ENCODE peak calls at places on chromosomes 7 and 10, in eight cellular contexts. L, B, W, A, R, Z, N and O are unnamed samples.
A peak's percentile ranks its signal among the peaks of the same experiment; 100 is the strongest.

GRCh38 chr10:3264178-3264867 is 91.7 kb upstream of the PITRM1 start:
- DNase-seq in R (no peak), Z (no peak), L (no peak), B (no peak), A (peak; percentile 21), W (no peak), N (peak; percentile 61), O (no peak)

GRCh38 chr10:29316308-29317026 is 27.6 kb downstream of the LYZL1 start:
- DNase-seq in A (no peak), L (no peak), B (no peak), W (no peak), N (no peak), Z (no peak), R (no peak), O (no peak)

GRCh38 chr7:121288894-121289293 is 39.9 kb upstream of the WNT16 start:
- DNase-seq in L (no peak), W (no peak), N (no peak), A (peak; percentile 94), B (no peak), Z (no peak), R (no peak), O (no peak)

GRCh38 chr10:8060704-8061121 is 6.2 kb downstream of the GATA3 start:
- DNase-seq in B (no peak), N (no peak), Z (no peak), R (no peak), W (no peak), L (no peak), A (no peak), O (no peak)

GRCh38 chr7:22094413-22095304 is 149.0 kb upstream of the CDCA7L start:
- DNase-seq in B (no peak), A (no peak), Z (no peak), R (no peak), L (peak; percentile 31), N (no peak), W (no peak), O (no peak)

GRCh38 chr7:55545496-55545895 is 26.8 kb downstream of the VOPP1 start:
- DNase-seq in A (peak; percentile 64), N (no peak), Z (no peak), R (peak; percentile 33), W (no peak), B (peak; percentile 31), L (no peak), O (peak; percentile 44)

GRCh38 chr10:133379152-133379800 is at the start of gene PAOX:
- DNase-seq in N (peak; percentile 81), Z (peak; percentile 62), R (peak; percentile 47), A (peak; percentile 65), L (peak; percentile 79), W (peak; percentile 81), B (peak; percentile 75), O (peak; percentile 69)

GRCh38 chr10:31129261-31129660 is 97.6 kb upstream of the ZNF438 start:
- DNase-seq in L (no peak), Z (peak; percentile 49), W (peak; percentile 64), N (no peak), B (peak; percentile 40), R (peak; percentile 71), A (peak; percentile 94), O (no peak)

GRCh38 chr10:78630944-78631838 is 437.6 kb upstream of the ZMIZ1 start:
- DNase-seq in R (no peak), A (no peak), B (no peak), W (peak; percentile 37), Z (no peak), L (no peak), N (no peak), O (no peak)

GRCh38 chr10:26725837-26726727 is 28.6 kb downstream of the PDSS1 start:
- DNase-seq in L (peak; percentile 40), R (peak; percentile 63), A (peak; percentile 85), W (peak; percentile 56), N (peak; percentile 68), Z (no peak), B (peak; percentile 59), O (peak; percentile 55)

GRCh38 chr7:45985902-45986301 is 64.8 kb upstream of the IGFBP3 start:
- DNase-seq in N (no peak), W (no peak), B (no peak), A (peak; percentile 73), L (no peak), R (peak; percentile 52), Z (no peak), O (peak; percentile 39)

GRCh38 chr10:79001082-79001885 is 67.5 kb upstream of the ZMIZ1 start:
- DNase-seq in W (no peak), B (no peak), N (no peak), R (no peak), Z (no peak), L (no peak), A (no peak), O (no peak)

GRCh38 chr7:127654404-127655392 is 2.7 kb downstream of the SND1 start:
- DNase-seq in R (no peak), B (no peak), N (no peak), L (no peak), Z (no peak), A (peak; percentile 31), W (no peak), O (no peak)

DNA sequence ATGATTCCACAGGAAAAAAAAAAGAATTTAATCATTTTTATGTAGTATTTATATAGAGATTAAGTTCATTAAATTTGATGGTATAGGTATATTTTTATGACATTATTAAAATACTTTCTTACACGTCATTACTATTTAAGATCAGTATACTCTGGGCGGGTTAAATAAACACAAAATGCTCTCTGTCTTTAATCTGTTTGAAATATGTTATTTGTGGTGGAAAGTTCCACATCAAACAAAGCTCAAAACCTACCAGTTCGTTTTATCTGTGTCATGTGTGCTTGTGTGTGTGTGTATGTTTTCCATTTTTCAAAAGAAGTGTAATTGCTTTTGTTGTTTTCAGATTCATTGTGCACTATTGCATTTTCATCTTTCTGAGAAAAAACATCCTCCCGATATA is 488.5 kb downstream of the ANKRD7 start:
- DNase-seq in R (no peak), Z (no peak), A (no peak), N (no peak), L (no peak), B (no peak), W (no peak), O (no peak)
- TF ChIP-seq CTCF in R (no peak), Z (no peak), A (no peak), N (no peak), L (no peak), B (no peak), W (no peak), O (no peak)

DNA sequence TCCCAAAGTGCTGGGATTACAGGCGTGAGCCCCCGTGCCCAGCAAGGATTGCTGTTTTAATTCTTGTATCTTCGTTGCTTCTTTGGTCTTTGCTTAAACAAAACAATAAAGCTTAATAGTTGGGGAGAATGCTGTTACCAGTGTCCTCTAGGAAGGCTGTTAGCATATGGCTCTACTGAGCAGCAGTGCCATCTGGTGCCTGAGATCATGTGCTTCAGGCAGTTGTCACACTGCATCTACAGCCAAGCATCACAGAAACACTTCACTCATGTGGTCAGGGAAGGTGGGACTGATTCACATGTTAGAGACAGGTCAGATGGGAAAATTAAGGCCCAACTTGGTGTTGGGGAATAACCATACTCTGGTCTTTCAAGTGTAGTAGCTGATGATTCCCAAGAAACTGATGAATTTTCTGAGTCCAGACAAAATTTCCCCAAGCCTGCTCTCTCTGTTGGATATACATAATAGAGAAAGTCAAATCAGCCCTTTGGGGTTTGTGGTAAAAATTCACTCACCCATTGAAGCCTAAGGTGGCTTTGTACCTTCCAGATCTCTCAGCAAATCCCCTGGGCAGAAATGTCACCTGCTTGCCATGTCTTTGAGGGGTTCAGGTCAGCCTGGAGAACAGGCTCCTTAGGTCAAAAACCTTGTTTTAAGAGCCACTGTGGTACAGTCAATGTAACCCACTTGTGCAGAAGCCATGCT is 28.4 kb downstream of the UBE2D4 start:
- DNase-seq in N (no peak), L (peak; percentile 38), A (peak; percentile 77), B (no peak), Z (peak; percentile 74), W (no peak), R (peak; percentile 65), O (peak; percentile 56)
- TF ChIP-seq CTCF in N (peak; percentile 30), L (no peak), A (peak; percentile 68), B (peak; percentile 38), Z (peak; percentile 73), W (peak; percentile 14), R (peak; percentile 39), O (no peak)

GRCh38 chr7:17472939-17473338 is 174.5 kb downstream of the AHR start:
- DNase-seq in A (no peak), Z (no peak), B (no peak), L (no peak), R (no peak), W (no peak), N (no peak), O (no peak)

GRCh38 chr7:17472518-17472917 is 174.1 kb downstream of the AHR start:
- DNase-seq in A (no peak), L (no peak), N (no peak), Z (no peak), W (no peak), B (no peak), R (no peak), O (no peak)

GRCh38 chr7:17477182-17477581 is 178.7 kb downstream of the AHR start:
- DNase-seq in N (no peak), W (no peak), R (no peak), L (no peak), Z (no peak), A (no peak), B (no peak), O (no peak)

GRCh38 chr7:17474724-17475344 is 176.4 kb downstream of the AHR start:
- DNase-seq in A (no peak), N (no peak), Z (peak; percentile 51), L (peak; percentile 23), R (peak; percentile 13), B (no peak), W (no peak), O (no peak)
- TF ChIP-seq CTCF in A (peak; percentile 57), N (no peak), Z (peak; percentile 64), L (peak; percentile 24), R (no peak), B (no peak), W (no peak), O (no peak)

GRCh38 chr10:102678842-102679289 is 34.6 kb downstream of the TRIM8 start:
- DNase-seq in L (peak; percentile 86), B (peak; percentile 66), R (peak; percentile 50), W (peak; percentile 70), A (peak; percentile 73), N (peak; percentile 85), Z (peak; percentile 93), O (no peak)

GRCh38 chr10:102682981-102683380 is 31.2 kb downstream of the ARL3 start:
- DNase-seq in L (no peak), R (no peak), W (no peak), B (no peak), Z (no peak), N (no peak), A (no peak), O (no peak)

GRCh38 chr10:102677736-102678354 is 33.6 kb downstream of the TRIM8 start:
- DNase-seq in B (no peak), Z (no peak), L (no peak), N (no peak), R (no peak), W (no peak), A (no peak), O (no peak)

GRCh38 chr10:102681696-102682095 is 32.5 kb downstream of the ARL3 start:
- DNase-seq in R (no peak), N (no peak), W (no peak), A (no peak), Z (no peak), L (no peak), B (no peak), O (no peak)

DNA sequence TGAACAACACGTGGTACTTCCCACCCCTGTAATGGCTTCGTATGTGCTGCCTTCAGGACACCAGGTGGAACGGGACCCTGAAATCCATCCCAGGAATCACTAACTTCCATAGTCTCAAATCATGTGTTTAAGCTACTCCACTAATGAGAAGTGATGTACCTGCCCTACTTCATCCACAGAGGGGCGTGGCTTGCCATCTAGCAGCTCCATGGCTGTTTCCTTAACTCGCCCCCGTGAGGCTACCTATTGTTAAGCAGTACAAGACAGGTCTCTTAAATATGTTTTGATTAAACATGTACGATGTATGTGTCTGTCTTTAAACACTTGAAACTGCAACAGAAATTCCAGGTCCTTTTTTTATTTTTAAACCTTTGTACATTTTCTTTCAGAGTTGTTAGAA is 31.8 kb downstream of the ARL3 start:
- DNase-seq in L (no peak), W (no peak), Z (no peak), A (no peak), N (peak; percentile 63), B (no peak), R (no peak), O (no peak)
- TF ChIP-seq CTCF in L (no peak), W (no peak), Z (no peak), A (no peak), N (no peak), B (no peak), R (no peak), O (no peak)